ENCODE peak calls at places on chromosomes 1 and 21, in nine cellular contexts. E is pancreas, I is OCI-LY7, U is foreskin keratinocyte, V is esophagus muscularis mucosa, T is upper lobe of right lung, H is A549, R is heart left ventricle, C is brain microvascular endothelial cell. S is an unnamed sample.
A peak's percentile ranks its signal among the peaks of the same experiment; 100 is the strongest.

GRCh38 chr1:167516404-167517388 is 1.6 kb downstream of the CD247 start:
- DNase-seq in T (no peak), V (no peak), H (no peak), R (no peak), C (no peak), U (no peak), E (no peak), I (no peak), S (no peak)

GRCh38 chr21:41869771-41870170 is 9.4 kb downstream of the PRDM15 start:
- DNase-seq in I (peak; percentile 69), H (no peak), U (no peak), C (no peak), R (no peak), E (no peak), V (no peak), T (no peak), S (no peak)

GRCh38 chr1:219657186-219657585 is 44.3 kb upstream of the ZC3H11B start:
- DNase-seq in I (no peak), R (no peak), C (no peak), H (no peak), T (no peak), V (no peak), U (no peak), E (no peak), S (no peak)

GRCh38 chr1:168637350-168637991 is 61.1 kb downstream of the XCL1 start:
- DNase-seq in I (peak; percentile 47), U (peak; percentile 66), E (no peak), H (peak; percentile 67), V (no peak), C (no peak), R (no peak), T (no peak), S (no peak)

GRCh38 chr1:89538361-89538760 is 13.7 kb downstream of the LRRC8B start:
- DNase-seq in R (no peak), H (no peak), E (no peak), T (no peak), U (no peak), C (no peak), I (no peak), V (no peak), S (no peak)

GRCh38 chr1:10829965-10830515 is 33.6 kb upstream of the CASZ1 start:
- DNase-seq in V (no peak), E (no peak), T (no peak), U (no peak), I (no peak), H (no peak), C (no peak), R (no peak), S (no peak)

GRCh38 chr1:15430787-15431570 is 7.3 kb upstream of the CTRC start:
- DNase-seq in C (peak; percentile 58), E (peak; percentile 80), I (peak; percentile 55), U (peak; percentile 33), R (peak; percentile 67), T (peak; percentile 83), V (no peak), H (peak; percentile 60), S (peak; percentile 80)

GRCh38 chr1:168291222-168291824 is 10.6 kb downstream of the TBX19 start:
- DNase-seq in C (no peak), I (no peak), E (no peak), R (no peak), U (no peak), V (no peak), T (no peak), H (no peak), S (no peak)

GRCh38 chr1:147168626-147169058 is 3.6 kb downstream of the PRKAB2 start:
- DNase-seq in U (peak; percentile 13), T (no peak), V (no peak), R (no peak), I (no peak), H (no peak), E (peak; percentile 56), C (peak; percentile 33), S (no peak)

GRCh38 chr1:41810446-41810845 is 108.3 kb downstream of the HIVEP3 start:
- DNase-seq in H (peak; percentile 6), E (no peak), C (peak; percentile 35), R (no peak), I (peak; percentile 46), T (no peak), U (peak; percentile 41), V (no peak), S (no peak)

GRCh38 chr1:110061341-110061740 is 9.1 kb downstream of the ALX3 start:
- DNase-seq in H (no peak), U (no peak), C (no peak), T (no peak), R (no peak), V (no peak), I (no peak), E (no peak), S (no peak)

GRCh38 chr1:28551381-28551780 is 1.5 kb upstream of the TRNAU1AP start:
- DNase-seq in E (no peak), H (no peak), U (no peak), V (no peak), R (no peak), T (no peak), C (no peak), I (no peak), S (no peak)

GRCh38 chr1:28553229-28553930 is 495 bp downstream of the TRNAU1AP start:
- DNase-seq in H (no peak), V (no peak), C (peak; percentile 34), E (no peak), U (peak; percentile 60), R (peak; percentile 44), T (peak; percentile 75), I (peak; percentile 59), S (no peak)

DNA sequence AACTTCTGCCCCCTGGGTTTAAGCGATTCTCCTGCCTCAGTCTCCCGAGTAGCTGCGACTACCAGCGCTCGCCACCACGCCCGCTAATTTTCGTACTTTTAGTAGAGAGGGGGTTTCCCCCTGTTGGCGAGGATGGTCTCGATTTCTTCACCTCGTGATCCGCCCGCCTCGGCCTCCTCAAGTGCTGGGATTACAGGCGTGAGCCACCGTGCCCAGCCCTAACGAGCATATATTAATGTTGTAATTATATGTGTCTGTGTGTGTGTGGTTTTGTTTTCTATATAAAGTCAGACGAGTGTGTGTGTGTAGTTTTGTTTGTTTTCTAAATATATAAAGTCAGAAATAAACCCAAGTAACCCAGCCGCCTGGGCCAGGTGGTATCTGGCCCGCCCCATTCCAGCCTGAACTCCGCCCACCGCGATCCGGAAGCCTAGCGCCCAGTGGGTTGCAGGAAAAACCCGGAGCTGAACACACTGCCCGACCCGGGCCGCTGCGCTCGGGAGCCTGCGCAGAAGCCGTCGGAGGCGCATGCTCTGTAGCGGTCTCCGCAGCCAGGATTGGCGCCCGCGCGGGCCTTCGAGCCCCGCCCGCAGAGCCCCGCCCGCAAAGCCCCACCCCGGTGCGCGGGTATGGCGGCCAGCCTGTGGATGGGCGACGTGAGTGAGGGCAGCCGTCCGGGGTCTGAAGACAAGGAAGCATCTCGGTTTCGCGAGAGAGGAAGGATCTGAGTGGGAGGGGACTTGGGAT is at the start of gene TRNAU1AP:
- DNase-seq in T (peak; percentile 99), E (peak; percentile 95), R (peak; percentile 97), I (peak; percentile 98), U (peak; percentile 91), V (peak; percentile 98), H (peak; percentile 92), C (peak; percentile 92), S (peak; percentile 98)
- TF ChIP-seq CTCF in T (no peak), E (no peak), R (no peak), I (peak; percentile 47), U (peak; percentile 8), V (peak; percentile 45), H (no peak), C (no peak), S (peak; percentile 24)

GRCh38 chr1:117047271-117047670 is 12.9 kb upstream of the TTF2 start:
- DNase-seq in U (no peak), H (no peak), C (no peak), V (no peak), I (no peak), T (no peak), E (no peak), R (no peak), S (no peak)

GRCh38 chr1:117046781-117047180 is 13.3 kb upstream of the TTF2 start:
- DNase-seq in T (no peak), E (no peak), V (no peak), I (no peak), H (no peak), C (no peak), R (no peak), U (no peak), S (no peak)

GRCh38 chr1:117048431-117049133 is 11.5 kb upstream of the TTF2 start:
- DNase-seq in C (no peak), E (no peak), R (no peak), T (no peak), I (no peak), U (no peak), V (no peak), H (no peak), S (no peak)

GRCh38 chr1:117045644-117046043 is 14.5 kb upstream of the TTF2 start:
- DNase-seq in U (no peak), C (no peak), V (peak; percentile 42), R (no peak), T (no peak), I (no peak), H (no peak), E (no peak), S (no peak)

GRCh38 chr1:117044217-117044616 is 15.9 kb upstream of the TTF2 start:
- DNase-seq in U (no peak), I (no peak), H (no peak), T (no peak), E (no peak), V (peak; percentile 53), R (no peak), C (no peak), S (no peak)
- TF ChIP-seq CTCF in U (no peak), I (no peak), H (no peak), T (no peak), E (no peak), V (no peak), R (no peak), C (no peak), S (no peak)

GRCh38 chr1:53639251-53639721 is 99.7 kb downstream of the GLIS1 start:
- DNase-seq in V (no peak), R (no peak), T (peak; percentile 38), C (no peak), E (no peak), H (no peak), U (peak; percentile 93), I (no peak), S (peak; percentile 75)
- TF ChIP-seq CTCF in V (no peak), R (no peak), T (no peak), C (peak; percentile 31), E (no peak), H (no peak), U (peak; percentile 61), I (no peak), S (no peak)

DNA sequence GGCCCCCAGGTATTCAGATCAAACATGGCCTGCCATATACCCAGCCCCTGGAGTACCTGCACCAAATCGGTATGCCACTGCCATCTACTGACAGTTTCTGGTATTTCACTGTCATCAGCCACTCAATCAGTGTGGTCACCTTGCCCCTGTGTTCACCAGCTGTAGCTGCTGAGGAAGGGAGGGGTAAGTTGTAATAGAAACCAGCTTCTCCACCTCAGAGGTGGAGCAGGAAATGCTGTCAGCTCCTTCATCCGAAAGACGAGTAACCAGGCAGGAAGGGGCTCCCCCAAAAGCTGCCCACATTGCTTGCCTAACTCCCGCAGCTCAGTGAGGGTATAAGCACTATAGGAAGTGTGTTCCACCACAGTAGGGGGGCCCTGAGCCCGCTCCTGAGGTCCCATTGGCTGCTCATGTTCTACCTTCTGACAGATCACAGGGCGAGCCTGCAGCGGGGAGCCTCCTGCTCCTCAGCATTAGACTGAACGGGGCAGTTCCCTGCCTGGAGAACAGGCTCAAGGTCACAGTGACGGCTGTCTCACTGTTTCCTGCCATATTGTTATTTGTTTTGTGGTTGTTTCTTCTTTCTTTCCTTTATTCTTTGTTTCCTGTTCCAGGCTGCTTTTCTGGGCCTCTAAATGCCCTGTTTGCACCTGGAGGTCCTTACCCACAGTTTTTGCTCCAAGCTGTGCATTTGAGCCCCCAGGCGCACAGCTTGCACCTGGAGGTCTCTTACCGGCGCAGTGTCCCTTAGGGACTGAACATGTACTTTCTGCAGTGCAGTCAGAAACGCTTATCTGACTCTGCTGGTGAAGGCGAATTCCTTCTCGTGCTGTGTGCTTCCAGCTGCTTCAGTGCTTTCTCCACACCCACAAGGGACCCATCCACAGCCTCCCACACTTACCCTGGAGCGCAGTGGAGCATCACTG is 1638.3 kb downstream of the MRPL39 start:
- DNase-seq in U (no peak), E (peak; percentile 13), V (no peak), R (no peak), T (no peak), C (peak; percentile 18), H (peak; percentile 4), I (peak; percentile 8), S (no peak)
- TF ChIP-seq CTCF in U (peak; percentile 43), E (no peak), V (no peak), R (peak; percentile 17), T (peak; percentile 56), C (peak; percentile 70), H (no peak), I (peak; percentile 71), S (peak; percentile 28)